ENCODE peak calls at places on chromosome 17, in four cellular contexts. J is astrocyte of the spinal cord, B is heart right ventricle, E is pancreas. A is an unnamed sample.

GRCh38 chr17:60087882-60088669 is 9.4 kb upstream of the HEATR6 start:
- DNase-seq in E (peak; percentile 83), J (peak; percentile 92), B (no peak), A (no peak)

GRCh38 chr17:80923211-80924110 is 68.2 kb upstream of the CHMP6 start:
- DNase-seq in E (no peak), B (no peak), J (no peak), A (no peak)

GRCh38 chr17:16593356-16594102 is 24.5 kb upstream of the ZNF287 start:
- DNase-seq in J (no peak), B (no peak), E (no peak), A (no peak)

GRCh38 chr17:40564883-40565744 is at the start of gene CCR7:
- DNase-seq in J (no peak), B (no peak), E (no peak), A (peak; percentile 81)

GRCh38 chr17:73691321-73691766 is 47.1 kb upstream of the SDK2 start:
- DNase-seq in J (no peak), E (no peak), B (no peak), A (no peak)

GRCh38 chr17:3030096-3030495 is 33.3 kb downstream of the OR1D5 start:
- DNase-seq in J (peak; percentile 83), E (no peak), B (no peak), A (no peak)

GRCh38 chr17:73308017-73308823 is 3.6 kb downstream of the CDC42EP4 start:
- DNase-seq in E (peak; percentile 96), J (peak; percentile 76), B (peak; percentile 79), A (no peak)

GRCh38 chr17:54891176-54891821 is 9.4 kb upstream of the TOM1L1 start:
- DNase-seq in B (no peak), J (peak; percentile 71), E (no peak), A (no peak)

GRCh38 chr17:39870776-39871175 is 2.8 kb downstream of the ZPBP2 start:
- DNase-seq in B (no peak), J (no peak), E (no peak), A (no peak)

GRCh38 chr17:16415031-16415924 is at the start of gene TRPV2:
- DNase-seq in J (no peak), B (peak; percentile 58), E (no peak), A (peak; percentile 67)

GRCh38 chr17:73952498-73953205 is 250.8 kb upstream of the RPL38 start:
- DNase-seq in B (peak; percentile 57), E (no peak), J (no peak), A (peak; percentile 22)

GRCh38 chr17:44543213-44543904 is 13.9 kb upstream of the FZD2 start:
- DNase-seq in J (peak; percentile 92), B (no peak), E (no peak), A (no peak)

GRCh38 chr17:73902416-73903181 is 258.4 kb upstream of the SDK2 start:
- DNase-seq in B (peak; percentile 21), J (no peak), E (no peak), A (no peak)

GRCh38 chr17:1532836-1533602 is 16.6 kb upstream of the INPP5K start:
- DNase-seq in J (no peak), B (no peak), E (no peak), A (no peak)

GRCh38 chr17:17672453-17673368 is 8.5 kb upstream of the RAI1 start:
- DNase-seq in J (no peak), B (no peak), E (peak; percentile 14), A (no peak)

GRCh38 chr17:55005520-55005919 is 37.0 kb downstream of the STXBP4 start:
- DNase-seq in E (no peak), B (no peak), J (peak; percentile 20), A (no peak)

GRCh38 chr17:1365445-1366039 is 34.5 kb downstream of the YWHAE start:
- DNase-seq in B (no peak), E (peak; percentile 28), J (peak; percentile 78), A (peak; percentile 31)

GRCh38 chr17:61746248-61746985 is 116.9 kb downstream of the BRIP1 start:
- DNase-seq in E (no peak), J (no peak), B (no peak), A (no peak)

GRCh38 chr17:61739002-61739401 is 124.3 kb downstream of the BRIP1 start:
- DNase-seq in J (no peak), E (no peak), B (no peak), A (no peak)

GRCh38 chr17:61744804-61745203 is 118.5 kb downstream of the BRIP1 start:
- DNase-seq in E (no peak), J (no peak), B (no peak), A (no peak)

GRCh38 chr17:61743766-61744165 is 119.6 kb downstream of the BRIP1 start:
- DNase-seq in E (no peak), J (no peak), B (no peak), A (no peak)

GRCh38 chr17:61744252-61744651 is 119.1 kb downstream of the BRIP1 start:
- DNase-seq in B (no peak), J (no peak), E (no peak), A (no peak)
- H3K4me3 ChIP-seq in B (no peak overlapping the region), J (no peak overlapping the region), E (no peak overlapping the region), A (no peak overlapping the region)

GRCh38 chr17:57672971-57673370 is 72.1 kb downstream of the CCDC182 start:
- DNase-seq in B (no peak), E (no peak), J (no peak), A (no peak)

GRCh38 chr17:57671546-57672204 is 73.4 kb downstream of the CCDC182 start:
- DNase-seq in J (peak; percentile 80), E (peak; percentile 49), B (peak; percentile 77), A (peak; percentile 36)

GRCh38 chr17:57670769-57671545 is 74.1 kb downstream of the CCDC182 start:
- DNase-seq in E (peak; percentile 9), B (no peak), J (no peak), A (no peak)

GRCh38 chr17:57669671-57670529 is 75.2 kb downstream of the CCDC182 start:
- DNase-seq in B (no peak), J (no peak), E (peak; percentile 3), A (no peak)

DNA sequence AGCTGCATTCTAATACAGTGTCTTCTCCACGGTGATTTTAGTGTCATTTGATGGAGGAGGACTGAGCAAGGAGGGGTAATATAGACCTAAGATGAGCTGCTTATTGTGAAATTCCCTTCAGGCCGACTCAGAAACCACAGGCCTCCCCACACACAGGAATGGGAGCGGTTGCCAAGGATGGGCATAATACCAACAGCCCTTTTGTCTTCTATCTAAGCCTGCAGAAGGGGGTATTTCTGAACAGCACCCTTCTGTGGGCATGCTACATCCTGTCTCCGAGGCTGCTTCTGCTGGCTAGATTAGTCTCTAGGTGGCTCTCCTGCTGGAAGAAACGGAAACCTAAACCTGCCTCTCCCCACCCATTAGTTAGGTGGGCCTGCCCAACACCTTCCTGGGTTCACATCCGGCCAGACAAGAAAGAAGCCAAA is 72.9 kb downstream of the CCDC182 start:
- DNase-seq in J (peak; percentile 70), E (no peak), B (no peak), A (no peak)
- TF ChIP-seq CTCF in J (no peak), E (no peak), B (no peak), A (no peak)

GRCh38 chr17:78692460-78693010 is 89.5 kb downstream of the CYTH1 start:
- DNase-seq in B (no peak), E (no peak), J (no peak), A (no peak)
- H3K4me3 ChIP-seq in B (no peak overlapping the region), E (no peak overlapping the region), J (no peak overlapping the region), A (no peak overlapping the region)

GRCh38 chr17:7311110-7311698 is 3.8 kb downstream of the EIF5A start:
- DNase-seq in J (no peak), B (no peak), E (no peak), A (no peak)

GRCh38 chr17:7308625-7309433 is 1.4 kb downstream of the EIF5A start:
- DNase-seq in E (peak; percentile 85), J (peak; percentile 84), B (no peak), A (peak; percentile 80)

GRCh38 chr17:7309628-7310027 is 2.2 kb downstream of the EIF5A start:
- DNase-seq in E (no peak), B (no peak), J (no peak), A (no peak)

GRCh38 chr17:7306911-7307685 is at the start of gene EIF5A:
- DNase-seq in J (peak; percentile 100), E (peak; percentile 100), B (peak; percentile 100), A (peak; percentile 98)

GRCh38 chr17:7307686-7308624 is 527 bp downstream of the EIF5A start:
- DNase-seq in E (peak; percentile 51), B (peak; percentile 64), J (no peak), A (peak; percentile 76)
- TF ChIP-seq CTCF in E (no peak), B (peak; percentile 11), J (no peak), A (no peak)

GRCh38 chr17:76929148-76929547 is 60.9 kb downstream of the MGAT5B start:
- DNase-seq in B (no peak), E (no peak), J (no peak), A (no peak)
- H3K4me3 ChIP-seq in B (no peak overlapping the region), E (no peak overlapping the region), J (no peak overlapping the region), A (no peak overlapping the region)

DNA sequence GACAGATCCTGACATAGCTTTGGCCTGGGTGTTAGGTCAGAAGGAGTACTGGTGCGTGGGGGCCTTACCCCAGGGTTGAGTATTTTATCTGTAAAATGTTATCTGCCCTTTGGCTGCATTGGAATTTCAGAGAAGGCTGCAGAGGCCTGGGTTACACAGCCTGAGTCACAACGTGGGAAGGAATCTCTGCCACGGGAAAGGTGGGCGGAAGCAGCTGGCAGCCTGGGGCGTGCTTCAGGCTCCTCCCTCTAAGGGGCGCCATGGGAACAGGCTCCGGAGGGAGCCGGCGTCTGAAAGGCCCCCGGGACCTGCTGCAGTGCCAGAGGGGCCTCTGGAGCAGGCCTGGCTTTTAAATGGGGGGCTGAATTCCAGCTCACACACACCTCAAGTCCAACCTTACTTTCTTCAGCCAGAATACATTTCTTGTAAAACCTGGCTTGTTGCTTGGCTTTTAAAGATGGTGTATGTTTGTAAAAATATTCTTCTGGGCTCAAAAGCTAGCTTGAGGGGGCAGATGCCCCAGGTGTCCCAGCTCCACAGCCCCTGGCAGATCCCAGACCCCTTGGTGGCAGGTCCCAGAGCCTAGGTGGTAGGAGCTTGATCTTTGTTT is 142.2 kb downstream of the RAB11FIP4 start:
- DNase-seq in E (no peak), J (peak; percentile 51), B (no peak), A (no peak)
- TF ChIP-seq CTCF in E (no peak), J (peak; percentile 44), B (peak; percentile 23), A (peak; percentile 44)

GRCh38 chr17:7589891-7590611 is at the start of gene SOX15:
- DNase-seq in J (peak; percentile 27), B (no peak), E (no peak), A (no peak)

GRCh38 chr17:7587420-7587786 is 2.5 kb downstream of the SOX15 start:
- DNase-seq in B (no peak), J (peak; percentile 95), E (no peak), A (no peak)

GRCh38 chr17:7589204-7589868 is 558 bp downstream of the SOX15 start:
- DNase-seq in J (peak; percentile 84), B (peak; percentile 85), E (peak; percentile 70), A (peak; percentile 66)

GRCh38 chr17:7587831-7588230 is 2.1 kb downstream of the SOX15 start:
- DNase-seq in B (no peak), E (no peak), J (peak; percentile 41), A (no peak)

GRCh38 chr17:7588553-7589203 is 1.2 kb downstream of the SOX15 start:
- DNase-seq in J (no peak), E (no peak), B (no peak), A (no peak)
- H3K4me3 ChIP-seq in J (no peak overlapping the region), E (peak overlapping the region; percentile 26), B (peak overlapping the region; percentile 27), A (no peak overlapping the region)

GRCh38 chr17:50911890-50912289 is 45.7 kb upstream of the TOB1 start:
- DNase-seq in J (no peak), B (no peak), E (no peak), A (no peak)
- TF ChIP-seq CTCF in J (peak; percentile 3), B (no peak), E (no peak), A (no peak)

A was measured in GM06990.